ENCODE peak calls at places on chromosomes 1 and 21, in eight cellular contexts. F is IMR-90, O is Peyer's patch, X is uterus, J is upper lobe of left lung, D is A549, V is heart left ventricle, T is adrenal gland. C is an unnamed sample.

GRCh38 chr1:34918609-34919561 is 10.6 kb downstream of the DLGAP3 start:
- DNase-seq in F (no peak), T (no peak), X (no peak), D (no peak), J (peak), V (no peak), O (no peak), C (no peak)

GRCh38 chr1:84410328-84411107 is 12.2 kb downstream of the DNASE2B start:
- DNase-seq in D (no peak), J (no peak), F (no peak), T (no peak), V (no peak), X (no peak), O (no peak), C (no peak)

GRCh38 chr1:78122389-78122788 is 76.6 kb downstream of the GIPC2 start:
- DNase-seq in J (no peak), D (no peak), F (no peak), X (no peak), O (no peak), T (no peak), V (no peak), C (no peak)

GRCh38 chr1:79441243-79441642 is 434.7 kb upstream of the ADGRL4 start:
- DNase-seq in X (no peak), J (no peak), F (no peak), D (no peak), O (no peak), V (no peak), T (no peak), C (no peak)

GRCh38 chr1:210935905-210936304 is 198.0 kb downstream of the KCNH1 start:
- DNase-seq in J (no peak), F (no peak), O (no peak), V (no peak), X (no peak), D (no peak), T (no peak), C (no peak)

GRCh38 chr1:41341365-41341683 is 19.9 kb upstream of the FOXO6 start:
- DNase-seq in T (no peak), O (no peak), J (no peak), V (no peak), D (no peak), F (no peak), X (no peak), C (peak)

GRCh38 chr1:93810316-93810715 is 68.7 kb downstream of the DNTTIP2 start:
- DNase-seq in T (no peak), F (peak), O (no peak), X (no peak), J (no peak), D (no peak), V (no peak), C (no peak)

GRCh38 chr1:1943834-1944570 is 24.9 kb upstream of the TMEM52 start:
- DNase-seq in T (peak), F (no peak), V (peak), J (peak), O (peak), X (no peak), D (peak), C (no peak)

GRCh38 chr1:226964611-226965486 is 24.8 kb downstream of the COQ8A start:
- DNase-seq in V (no peak), F (no peak), D (no peak), T (no peak), O (no peak), X (no peak), J (peak), C (no peak)

GRCh38 chr1:70487910-70488665 is 77.0 kb downstream of the CTH start:
- DNase-seq in D (no peak), O (no peak), F (peak), J (no peak), V (no peak), X (no peak), T (peak), C (no peak)

GRCh38 chr21:42019101-42019605 is 9.0 kb upstream of the ZBTB21 start:
- DNase-seq in T (no peak), F (no peak), V (no peak), J (no peak), D (no peak), X (no peak), O (no peak), C (no peak)

GRCh38 chr1:187053876-187054275 is 225.1 kb downstream of the PLA2G4A start:
- DNase-seq in J (no peak), D (no peak), F (no peak), V (no peak), T (no peak), X (no peak), O (no peak), C (no peak)

GRCh38 chr1:110253213-110253612 is 43.1 kb downstream of the KCNC4 start:
- DNase-seq in V (no peak), D (no peak), O (no peak), T (no peak), X (no peak), F (no peak), J (no peak), C (no peak)

GRCh38 chr1:15708486-15709137 is 24.5 kb downstream of the PLEKHM2 start:
- DNase-seq in J (no peak), T (no peak), X (no peak), O (no peak), D (no peak), V (no peak), F (no peak), C (no peak)

GRCh38 chr1:818611-819291 is 105.0 kb upstream of the SAMD11 start:
- DNase-seq in F (no peak), J (peak), V (no peak), D (no peak), T (no peak), O (peak), X (no peak), C (no peak)

GRCh38 chr21:14492890-14493289 is 53.2 kb downstream of the SAMSN1 start:
- DNase-seq in J (peak), T (no peak), D (no peak), X (no peak), F (no peak), V (no peak), O (no peak), C (no peak)

GRCh38 chr1:54372978-54373377 is 33.2 kb downstream of the SSBP3 start:
- DNase-seq in V (no peak), F (no peak), O (no peak), X (no peak), J (no peak), D (no peak), T (no peak), C (no peak)

GRCh38 chr1:91553196-91553595 is 52.5 kb downstream of the CDC7 start:
- DNase-seq in D (no peak), T (peak), F (peak), J (no peak), X (peak), V (no peak), O (no peak), C (no peak)

GRCh38 chr1:86650065-86650464 is 54.3 kb upstream of the SH3GLB1 start:
- DNase-seq in F (no peak), J (no peak), O (no peak), T (no peak), V (no peak), D (no peak), X (no peak), C (no peak)

GRCh38 chr1:36988311-36988710 is 46.0 kb downstream of the GRIK3 start:
- DNase-seq in O (no peak), D (no peak), F (no peak), X (no peak), J (peak), V (no peak), T (no peak), C (no peak)

GRCh38 chr1:11521605-11522399 is 42.8 kb downstream of the DISP3 start:
- DNase-seq in J (no peak), T (no peak), X (no peak), F (no peak), V (no peak), D (no peak), O (peak), C (no peak)

GRCh38 chr1:11462224-11462923 is 16.6 kb upstream of the DISP3 start:
- DNase-seq in O (no peak), T (no peak), F (no peak), J (no peak), V (no peak), D (no peak), X (no peak), C (no peak)

GRCh38 chr1:209899948-209900347 is 38.1 kb upstream of the SYT14 start:
- DNase-seq in V (no peak), X (no peak), T (no peak), O (no peak), F (no peak), D (no peak), J (no peak), C (no peak)

GRCh38 chr21:45463871-45464270 is 58.9 kb downstream of the COL18A1 start:
- DNase-seq in D (no peak), T (no peak), V (no peak), J (no peak), O (peak), F (no peak), X (no peak), C (no peak)

GRCh38 chr1:154943649-154944421 is 7.3 kb upstream of the PMVK start:
- DNase-seq in X (no peak), D (peak), O (peak), T (no peak), V (no peak), F (peak), J (no peak), C (no peak)

GRCh38 chr1:2275796-2276536 is 47.8 kb downstream of the SKI start:
- DNase-seq in J (peak), F (peak), V (no peak), T (no peak), O (no peak), D (no peak), X (peak), C (no peak)

GRCh38 chr1:207024202-207025143 is 8.1 kb downstream of the C1orf116 start:
- DNase-seq in T (peak), O (peak), F (no peak), X (no peak), V (no peak), J (no peak), D (no peak), C (no peak)

GRCh38 chr1:7026188-7026587 is 240.9 kb downstream of the CAMTA1 start:
- DNase-seq in D (no peak), O (no peak), T (no peak), F (no peak), X (no peak), V (no peak), J (no peak), C (no peak)

GRCh38 chr1:153352523-153352922 is 3.9 kb upstream of the PGLYRP4 start:
- DNase-seq in O (peak), V (peak), D (peak), F (peak), X (peak), T (peak), J (no peak), C (no peak)

GRCh38 chr1:60222492-60223369 is 149.2 kb upstream of the C1orf87 start:
- DNase-seq in D (no peak), F (no peak), V (no peak), J (no peak), O (no peak), T (no peak), X (no peak), C (no peak)

GRCh38 chr21:44497641-44498243 is 42.3 kb downstream of the KRTAP10-1 start:
- DNase-seq in O (no peak), T (no peak), D (no peak), X (no peak), J (no peak), F (no peak), V (no peak), C (peak)

GRCh38 chr1:16206547-16207317 is 5.7 kb downstream of the ARHGEF19 start:
- DNase-seq in D (peak), T (peak), F (peak), V (peak), O (peak), J (peak), X (peak), C (peak)

GRCh38 chr1:226990133-226990716 is 50.1 kb downstream of the COQ8A start:
- DNase-seq in O (peak), T (peak), X (no peak), D (no peak), J (no peak), V (peak), F (no peak), C (no peak)

GRCh38 chr1:193538004-193538355 is 351.6 kb upstream of the B3GALT2 start:
- DNase-seq in X (no peak), F (no peak), T (no peak), O (no peak), D (no peak), V (no peak), J (no peak), C (no peak)

GRCh38 chr1:183892351-183892793 is 87.5 kb downstream of the RGL1 start:
- DNase-seq in O (no peak), D (no peak), V (no peak), X (no peak), T (no peak), J (no peak), F (peak), C (no peak)

GRCh38 chr21:15289896-15290841 is 225.4 kb upstream of the NRIP1 start:
- DNase-seq in V (no peak), T (peak), F (no peak), X (no peak), D (no peak), J (peak), O (peak), C (no peak)

GRCh38 chr1:198756470-198756869 is 117.6 kb downstream of the PTPRC start:
- DNase-seq in X (no peak), F (peak), J (no peak), O (no peak), V (no peak), D (no peak), T (no peak), C (no peak)
- TF ChIP-seq CTCF in X (no peak), F (peak), J (no peak), O (no peak), V (peak), D (peak), T (no peak), C (no peak)

GRCh38 chr1:12618661-12619395 is 818 bp upstream of the DHRS3 start:
- DNase-seq in D (peak), T (peak), V (peak), F (peak), X (peak), O (peak), J (peak), C (peak)
- TF ChIP-seq POLR2A in D (peak), T (no peak), V (no peak), F (no peak), X (no peak), O (peak), J (peak), C (no peak)

DNA sequence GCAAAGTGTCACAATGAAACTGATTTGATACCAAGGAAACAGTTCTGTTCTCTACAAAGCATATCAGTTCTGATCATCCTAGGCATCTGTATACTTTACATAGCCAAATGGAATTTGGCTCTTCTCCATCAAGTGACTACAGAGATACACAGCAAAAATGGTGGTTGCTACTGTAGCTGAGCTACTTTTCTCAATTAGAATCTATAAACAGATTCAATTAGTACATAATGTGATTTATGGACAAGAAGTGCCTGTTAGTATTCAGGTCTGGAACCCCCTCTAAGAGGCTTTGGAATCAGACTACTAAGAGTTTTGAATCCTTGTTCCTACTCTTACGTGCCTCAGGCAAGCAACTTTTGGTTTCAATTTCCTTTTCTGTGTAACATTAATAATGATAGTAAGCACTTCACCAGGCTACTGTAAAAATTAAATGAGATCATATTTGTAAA is 25.5 kb downstream of the C21orf91 start:
- DNase-seq in V (no peak), F (peak), T (no peak), O (no peak), J (no peak), D (no peak), X (no peak), C (no peak)
- TF ChIP-seq CTCF in V (no peak), F (no peak), T (no peak), O (no peak), J (no peak), D (no peak), X (no peak), C (no peak)

DNA sequence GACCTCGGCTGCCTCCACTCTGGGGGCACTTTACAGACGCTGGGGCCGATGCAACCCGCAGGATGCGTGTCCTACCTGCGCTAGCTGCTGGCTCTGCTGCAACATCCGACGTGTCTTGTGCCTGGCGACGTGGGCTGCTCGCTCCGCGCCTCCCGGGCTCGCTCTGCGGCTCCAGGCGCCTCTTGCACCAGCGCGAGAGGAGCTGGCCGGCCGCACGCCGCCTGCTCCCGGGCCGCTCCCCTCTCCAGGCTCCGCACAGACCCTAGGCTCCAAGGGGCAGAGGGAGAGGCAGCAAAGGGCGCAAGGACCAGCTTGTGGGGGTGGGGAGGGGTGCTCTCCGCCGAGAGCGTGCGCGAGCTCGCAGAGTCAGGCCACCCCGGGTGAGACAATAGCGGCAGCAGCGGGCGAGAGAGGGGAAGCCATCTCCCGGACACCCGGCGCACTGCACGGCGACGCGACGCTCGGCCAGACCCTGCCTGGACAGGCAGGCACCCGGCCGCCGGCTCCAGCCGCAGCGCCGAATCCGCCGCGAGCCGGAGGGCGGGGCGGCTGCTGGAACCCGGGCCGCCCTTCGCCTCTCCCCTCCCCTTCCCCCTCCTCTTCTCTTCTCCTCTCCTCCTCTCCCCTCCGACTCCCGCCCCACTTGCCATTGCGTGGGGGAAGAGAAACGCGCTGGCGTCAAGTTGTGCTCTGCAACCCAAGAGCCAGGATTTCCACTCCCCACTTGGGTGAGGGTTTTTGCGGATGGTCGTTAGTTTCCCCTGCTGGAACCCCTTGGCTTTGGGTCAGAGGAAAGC is at the start of gene PIK3C2B:
- DNase-seq in F (peak), V (peak), D (peak), X (peak), T (peak), J (peak), O (peak), C (peak)
- TF ChIP-seq POLR2A in F (peak), V (no peak), D (peak), X (peak), T (peak), J (peak), O (peak), C (no peak)

DNA sequence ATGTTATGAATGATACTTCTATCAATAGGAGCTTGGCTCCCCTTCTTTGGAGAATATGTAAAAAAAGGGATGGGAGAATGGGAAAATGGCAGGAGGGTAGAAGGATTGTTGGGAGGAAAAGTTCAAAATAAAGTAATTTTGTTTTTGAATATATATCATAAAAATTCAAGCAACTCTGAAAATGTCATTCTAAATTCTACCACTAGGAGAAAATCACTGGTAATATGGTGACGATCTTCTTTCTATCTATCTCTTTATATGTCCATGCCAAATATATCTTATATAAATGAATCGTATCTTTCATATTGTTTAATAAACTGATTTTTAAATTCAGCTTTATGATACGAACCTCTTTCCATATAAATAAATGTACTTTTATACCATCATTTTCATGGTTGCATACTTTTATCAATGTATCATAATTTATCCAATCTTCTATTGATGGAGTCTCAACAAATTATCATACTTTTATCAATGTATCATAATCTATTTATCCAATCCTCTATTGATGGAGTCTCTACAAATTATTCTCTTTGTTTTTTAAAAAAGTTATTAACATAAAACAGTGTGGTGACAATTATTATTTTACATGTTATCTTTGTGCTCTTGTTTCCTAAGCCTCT is 73.7 kb upstream of the MARK1 start:
- DNase-seq in T (no peak), O (no peak), D (peak), X (no peak), J (no peak), F (no peak), V (no peak), C (no peak)
- TF ChIP-seq CTCF in T (no peak), O (no peak), D (no peak), X (no peak), J (no peak), F (no peak), V (no peak), C (no peak)

DNA sequence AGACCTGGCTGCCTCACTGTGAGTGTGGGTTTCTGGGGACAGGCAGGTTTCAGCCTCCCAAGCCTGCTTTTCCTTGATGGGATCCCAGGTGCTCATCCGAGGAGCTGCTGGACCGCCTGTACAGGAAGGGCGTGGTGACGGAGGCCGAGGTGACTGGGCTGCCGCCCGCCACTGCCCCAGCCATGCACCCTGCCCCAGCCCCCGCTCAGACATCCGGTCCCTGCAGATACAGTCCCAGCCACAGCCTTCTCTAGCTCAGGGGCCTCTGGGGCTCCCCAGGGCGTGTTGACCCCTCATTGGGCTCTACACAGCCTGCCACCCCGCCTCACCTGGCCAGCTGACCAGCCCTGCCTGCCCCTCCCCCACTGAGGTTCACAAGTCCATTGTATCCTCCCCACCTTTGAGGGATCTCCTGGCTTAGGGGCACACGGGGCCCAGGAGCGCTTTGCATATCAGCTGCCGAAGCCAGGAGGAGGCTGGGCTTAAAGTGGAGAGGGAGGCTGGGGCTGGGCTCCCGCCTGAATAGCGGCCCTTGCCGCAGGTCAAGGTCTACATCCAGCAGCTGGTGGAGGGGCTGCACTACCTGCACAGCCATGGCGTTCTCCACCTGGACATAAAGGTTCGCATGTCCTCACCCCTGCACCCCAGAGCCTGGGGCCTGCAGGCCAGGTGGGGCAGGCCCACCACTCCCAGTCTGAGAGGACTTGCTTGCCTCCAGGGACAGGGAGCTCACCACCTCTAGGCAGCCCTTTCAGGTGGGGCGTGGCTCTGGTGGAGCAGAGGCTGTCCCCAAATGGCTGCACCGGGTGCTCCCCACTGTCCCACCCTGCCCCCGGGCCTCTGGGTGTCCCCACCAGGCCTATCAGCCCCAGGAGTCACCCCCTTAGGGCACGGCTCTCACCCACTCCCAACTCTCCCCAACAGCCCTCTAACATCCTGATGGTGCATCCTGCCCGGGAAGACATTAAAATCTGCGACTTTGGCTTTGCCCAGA is 38.5 kb downstream of the TRIM11 start:
- DNase-seq in T (no peak), V (peak), F (no peak), J (peak), O (peak), X (no peak), D (no peak), C (peak)
- TF ChIP-seq POLR2A in T (no peak), V (no peak), F (no peak), J (no peak), O (no peak), X (no peak), D (no peak), C (no peak)

GRCh38 chr1:192488058-192488457 is 87.5 kb upstream of the RGS1 start:
- DNase-seq in F (no peak), O (no peak), T (no peak), J (no peak), X (no peak), V (no peak), D (no peak), C (no peak)
- TF ChIP-seq CTCF in F (peak), O (peak), T (no peak), J (no peak), X (no peak), V (no peak), D (no peak), C (no peak)